ENCODE peak calls at places on chromosomes 1 and 21, in four cellular contexts. One of them, this sample, is unnamed.

GRCh38 chr21:36072453-36073167 is 2.8 kb downstream of the CBR1 start:
- DNase-seq in K562: no peak
- DNase-seq in H1: no peak
- DNase-seq in HepG2: no peak
- DNase-seq in this sample: no peak

GRCh38 chr1:160830321-160831153 is 32.1 kb downstream of the CD244 start:
- DNase-seq in K562: peak
- DNase-seq in H1: peak
- DNase-seq in HepG2: peak
- DNase-seq in this sample: peak

GRCh38 chr1:180181048-180181447 is 26.4 kb downstream of the QSOX1 start:
- DNase-seq in K562: peak
- DNase-seq in H1: no peak
- DNase-seq in HepG2: no peak
- DNase-seq in this sample: no peak

GRCh38 chr1:22245100-22245650 is 102.3 kb upstream of the WNT4 start:
- DNase-seq in K562: no peak
- DNase-seq in H1: no peak
- DNase-seq in HepG2: no peak
- DNase-seq in this sample: no peak

GRCh38 chr1:155166373-155167165 is 6.5 kb downstream of the KRTCAP2 start:
- DNase-seq in K562: no peak
- DNase-seq in H1: peak
- DNase-seq in HepG2: no peak
- DNase-seq in this sample: no peak

GRCh38 chr1:182617734-182618288 is 13.6 kb upstream of the RGS16 start:
- DNase-seq in K562: no peak
- DNase-seq in H1: no peak
- DNase-seq in HepG2: no peak
- DNase-seq in this sample: peak

GRCh38 chr1:116382321-116382720 is 9.3 kb downstream of the ATP1A1 start:
- DNase-seq in K562: no peak
- DNase-seq in H1: no peak
- DNase-seq in HepG2: peak
- DNase-seq in this sample: no peak

GRCh38 chr1:32988665-32989064 is 24.1 kb upstream of the RNF19B start:
- DNase-seq in K562: no peak
- DNase-seq in H1: no peak
- DNase-seq in HepG2: no peak
- DNase-seq in this sample: no peak

GRCh38 chr1:152251391-152251790 is 27.4 kb upstream of the HRNR start:
- DNase-seq in K562: no peak
- DNase-seq in H1: no peak
- DNase-seq in HepG2: no peak
- DNase-seq in this sample: no peak

GRCh38 chr1:110223581-110223980 is 13.5 kb downstream of the KCNC4 start:
- DNase-seq in K562: no peak
- DNase-seq in H1: no peak
- DNase-seq in HepG2: no peak
- DNase-seq in this sample: no peak

DNA sequence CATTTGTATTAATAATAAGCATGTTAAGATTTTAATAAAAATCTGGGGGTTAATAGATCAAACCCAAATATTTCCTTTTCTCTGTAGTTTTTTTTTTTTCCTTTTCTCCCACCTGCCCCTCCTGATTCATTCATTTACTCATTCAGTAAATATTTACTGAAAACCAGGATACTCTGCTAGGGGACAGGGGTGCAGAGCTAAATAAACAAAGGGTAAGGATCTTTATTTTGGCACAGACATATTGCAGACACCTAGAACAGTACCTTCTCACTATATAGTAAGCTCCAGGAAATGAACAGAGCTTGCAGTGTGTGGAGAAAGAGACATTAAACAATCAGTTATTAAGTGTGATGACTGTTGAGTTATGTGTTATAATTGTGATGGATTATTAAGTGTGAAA is 60.9 kb downstream of the AK5 start:
- DNase-seq in K562: no peak
- DNase-seq in H1: no peak
- DNase-seq in HepG2: no peak
- DNase-seq in this sample: no peak
- TF ChIP-seq FOSL1 in K562: no peak
- TF ChIP-seq FOSL1 in H1: no peak
- TF ChIP-seq FOSL1 in HepG2: no peak
- TF ChIP-seq FOSL1 in this sample: no peak

GRCh38 chr21:17552410-17552809 is 39.6 kb downstream of the CXADR start:
- DNase-seq in K562: no peak
- DNase-seq in H1: no peak
- DNase-seq in HepG2: no peak
- DNase-seq in this sample: no peak

GRCh38 chr21:17554120-17554519 is 41.3 kb downstream of the CXADR start:
- DNase-seq in K562: no peak
- DNase-seq in H1: no peak
- DNase-seq in HepG2: no peak
- DNase-seq in this sample: no peak

GRCh38 chr21:17550671-17551308 is 37.9 kb downstream of the CXADR start:
- DNase-seq in K562: no peak
- DNase-seq in H1: no peak
- DNase-seq in HepG2: no peak
- DNase-seq in this sample: no peak

GRCh38 chr21:17560377-17560776 is 47.5 kb downstream of the CXADR start:
- DNase-seq in K562: no peak
- DNase-seq in H1: no peak
- DNase-seq in HepG2: no peak
- DNase-seq in this sample: no peak

DNA sequence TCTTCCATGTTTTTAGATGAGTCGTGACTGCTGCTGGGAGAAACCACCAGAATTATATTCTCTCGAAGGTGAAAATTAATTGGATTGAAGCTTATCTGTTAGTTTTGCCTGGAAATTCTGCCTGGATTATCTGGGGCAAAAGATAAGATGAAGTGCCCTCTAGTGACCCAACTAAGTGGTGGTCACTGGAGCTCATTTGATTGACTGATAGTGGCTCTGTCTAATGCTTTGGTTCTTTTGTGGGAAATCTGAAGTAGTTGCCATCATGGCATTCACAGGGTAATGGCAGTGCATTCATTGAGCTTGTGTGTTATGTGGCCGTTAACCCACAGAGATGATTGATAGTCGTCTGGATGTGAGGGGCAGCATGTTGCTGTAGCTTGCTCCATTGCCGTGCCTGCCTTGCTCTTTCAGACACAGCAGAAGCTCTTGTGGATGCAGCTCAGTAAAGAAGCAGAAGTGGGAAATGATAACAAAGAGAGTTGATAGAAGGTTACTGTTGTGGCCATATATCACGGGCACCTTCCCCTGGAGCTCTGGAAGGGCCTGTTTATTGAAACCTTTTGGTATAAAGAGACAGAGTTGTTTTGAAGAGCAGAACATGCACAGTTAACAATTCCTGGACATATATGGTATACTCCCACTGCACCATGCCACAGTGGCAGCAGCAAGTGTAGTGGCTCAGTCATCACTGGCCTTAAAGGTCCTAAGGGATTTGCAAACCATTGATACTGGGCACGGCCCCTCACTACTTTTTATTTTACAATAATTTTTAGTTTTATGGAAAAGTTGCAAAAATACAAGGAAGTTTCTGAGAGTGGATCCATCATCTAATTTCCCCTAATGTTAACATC is 42.0 kb downstream of the CXADR start:
- DNase-seq in K562: no peak
- DNase-seq in H1: no peak
- DNase-seq in HepG2: peak
- DNase-seq in this sample: no peak
- TF ChIP-seq FOSL1 in K562: no peak
- TF ChIP-seq FOSL1 in H1: no peak
- TF ChIP-seq FOSL1 in HepG2: no peak
- TF ChIP-seq FOSL1 in this sample: no peak

GRCh38 chr1:225479996-225480720 is 52.3 kb upstream of the LBR start:
- DNase-seq in K562: no peak
- DNase-seq in H1: peak
- DNase-seq in HepG2: no peak
- DNase-seq in this sample: no peak

GRCh38 chr1:225483818-225484656 is 56.2 kb upstream of the LBR start:
- DNase-seq in K562: no peak
- DNase-seq in H1: peak
- DNase-seq in HepG2: no peak
- DNase-seq in this sample: no peak

GRCh38 chr1:225480825-225481434 is 53.1 kb upstream of the LBR start:
- DNase-seq in K562: peak
- DNase-seq in H1: peak
- DNase-seq in HepG2: peak
- DNase-seq in this sample: peak

GRCh38 chr1:225481738-225482137 is 53.9 kb upstream of the LBR start:
- DNase-seq in K562: no peak
- DNase-seq in H1: peak
- DNase-seq in HepG2: no peak
- DNase-seq in this sample: no peak

DNA sequence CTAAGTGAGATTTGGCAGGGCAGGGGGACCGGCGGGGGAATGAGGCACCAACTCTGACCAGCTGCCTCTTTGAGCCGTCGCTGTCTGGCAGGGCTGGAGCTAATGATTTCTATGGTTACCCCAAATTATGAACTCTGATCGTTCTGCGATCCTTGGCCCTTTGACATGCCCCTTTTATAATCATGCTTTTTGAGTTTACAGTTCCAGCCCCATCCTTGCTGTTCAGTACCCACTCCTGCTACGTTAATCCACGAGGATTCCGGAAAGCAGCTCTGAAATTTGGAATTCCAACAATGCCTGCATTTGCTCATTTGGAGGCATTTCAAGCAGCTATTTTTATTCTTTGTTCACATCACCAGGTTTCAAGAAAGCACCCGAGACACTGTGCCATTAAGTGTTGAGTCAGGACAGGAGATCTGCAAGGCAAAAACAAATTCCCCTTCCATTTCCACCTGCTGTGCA is 54.7 kb upstream of the LBR start:
- DNase-seq in K562: no peak
- DNase-seq in H1: peak
- DNase-seq in HepG2: no peak
- DNase-seq in this sample: no peak
- TF ChIP-seq FOSL1 in K562: no peak
- TF ChIP-seq FOSL1 in H1: no peak
- TF ChIP-seq FOSL1 in HepG2: no peak
- TF ChIP-seq FOSL1 in this sample: no peak

GRCh38 chr1:105204836-105205371 is 1455.2 kb downstream of the AMY1C start:
- DNase-seq in K562: no peak
- DNase-seq in H1: no peak
- DNase-seq in HepG2: no peak
- DNase-seq in this sample: no peak
- TF ChIP-seq FOSL1 in K562: no peak
- TF ChIP-seq FOSL1 in H1: no peak
- TF ChIP-seq FOSL1 in HepG2: no peak
- TF ChIP-seq FOSL1 in this sample: no peak

DNA sequence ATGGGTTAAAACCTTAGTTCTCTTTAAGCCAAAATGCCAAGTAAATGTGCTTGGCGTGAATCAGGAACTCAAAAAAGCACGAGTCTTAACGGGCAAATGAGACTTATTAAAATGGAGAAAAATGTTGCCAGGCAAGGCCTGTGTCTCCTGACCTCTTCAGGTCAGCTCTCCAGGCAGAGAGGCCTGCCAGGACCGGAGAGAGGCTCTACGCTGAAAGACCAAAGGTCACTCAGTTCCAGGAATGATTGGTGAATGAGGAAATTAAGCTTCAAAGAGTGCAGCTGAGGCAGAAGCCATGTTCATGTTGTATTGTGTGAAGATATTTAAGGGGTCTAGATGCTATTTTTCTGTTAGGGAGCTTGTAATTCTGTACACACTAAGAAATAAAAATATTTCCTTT is 66.6 kb downstream of the SPAG17 start:
- DNase-seq in K562: no peak
- DNase-seq in H1: no peak
- DNase-seq in HepG2: peak
- DNase-seq in this sample: no peak
- TF ChIP-seq FOSL1 in K562: no peak
- TF ChIP-seq FOSL1 in H1: no peak
- TF ChIP-seq FOSL1 in HepG2: no peak
- TF ChIP-seq FOSL1 in this sample: no peak

DNA sequence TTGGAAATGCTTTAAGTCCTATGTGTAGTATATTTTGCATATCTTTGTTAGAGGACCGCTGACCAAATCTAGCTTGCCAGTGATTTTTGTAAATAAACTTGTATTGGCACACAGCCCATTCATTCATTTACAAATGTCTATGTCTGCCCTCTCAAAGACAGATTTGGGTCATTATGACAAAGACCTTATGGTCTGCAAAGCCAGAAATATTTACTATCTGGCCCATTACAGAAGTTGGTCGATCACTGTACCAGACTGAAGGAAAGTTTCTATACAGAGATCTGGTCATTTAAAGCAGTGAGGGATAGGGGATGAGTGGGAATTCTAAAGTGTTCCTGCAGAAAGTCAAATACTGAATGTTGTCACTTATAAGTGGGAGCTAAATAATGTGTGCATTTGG is 120.0 kb upstream of the RAVER2 start:
- DNase-seq in K562: no peak
- DNase-seq in H1: no peak
- DNase-seq in HepG2: no peak
- DNase-seq in this sample: no peak
- TF ChIP-seq FOSL1 in K562: no peak
- TF ChIP-seq FOSL1 in H1: no peak
- TF ChIP-seq FOSL1 in HepG2: no peak
- TF ChIP-seq FOSL1 in this sample: no peak

GRCh38 chr1:167697667-167698141 is 24.1 kb upstream of the MPZL1 start:
- DNase-seq in K562: no peak
- DNase-seq in H1: no peak
- DNase-seq in HepG2: no peak
- DNase-seq in this sample: no peak
- TF ChIP-seq FOSL1 in K562: no peak
- TF ChIP-seq FOSL1 in H1: no peak
- TF ChIP-seq FOSL1 in HepG2: no peak
- TF ChIP-seq FOSL1 in this sample: no peak

GRCh38 chr1:29709711-29710169 is 473.4 kb downstream of the PTPRU start:
- DNase-seq in K562: no peak
- DNase-seq in H1: no peak
- DNase-seq in HepG2: no peak
- DNase-seq in this sample: no peak

GRCh38 chr1:29708818-29709710 is 472.7 kb downstream of the PTPRU start:
- DNase-seq in K562: no peak
- DNase-seq in H1: no peak
- DNase-seq in HepG2: no peak
- DNase-seq in this sample: no peak

GRCh38 chr1:29707796-29708195 is 471.5 kb downstream of the PTPRU start:
- DNase-seq in K562: no peak
- DNase-seq in H1: no peak
- DNase-seq in HepG2: no peak
- DNase-seq in this sample: no peak

GRCh38 chr1:29706936-29707335 is 470.6 kb downstream of the PTPRU start:
- DNase-seq in K562: peak
- DNase-seq in H1: peak
- DNase-seq in HepG2: no peak
- DNase-seq in this sample: no peak

GRCh38 chr1:29708381-29708780 is 472.1 kb downstream of the PTPRU start:
- DNase-seq in K562: no peak
- DNase-seq in H1: no peak
- DNase-seq in HepG2: no peak
- DNase-seq in this sample: no peak
- TF ChIP-seq FOSL1 in K562: no peak
- TF ChIP-seq FOSL1 in H1: no peak
- TF ChIP-seq FOSL1 in HepG2: no peak
- TF ChIP-seq FOSL1 in this sample: no peak

This sample was measured in HCT116.